ENCODE peak calls at places on chromosome 7, in ten cellular contexts. One of them, this sample, is unnamed.
A peak's percentile ranks its signal among the peaks of the same experiment; 100 is the strongest.

GRCh38 chr7:231030-231857 is 38.9 kb downstream of the FAM20C start:
- DNase-seq in GM06990: no peak
- DNase-seq in psoas muscle: no peak
- DNase-seq in kidney epithelial cell: no peak
- DNase-seq in left ventricle myocardium inferior: no peak
- DNase-seq in GM12878: no peak
- DNase-seq in lower lobe of right lung: no peak
- DNase-seq in colonic mucosa: no peak
- DNase-seq in BE2C: no peak
- DNase-seq in body of pancreas: no peak
- DNase-seq in this sample: no peak

GRCh38 chr7:35988818-35989217 is 164.2 kb upstream of the EEPD1 start:
- DNase-seq in kidney epithelial cell: no peak
- DNase-seq in left ventricle myocardium inferior: no peak
- DNase-seq in GM06990: no peak
- DNase-seq in BE2C: no peak
- DNase-seq in body of pancreas: peak; percentile 38
- DNase-seq in psoas muscle: no peak
- DNase-seq in lower lobe of right lung: no peak
- DNase-seq in colonic mucosa: no peak
- DNase-seq in GM12878: no peak
- DNase-seq in this sample: no peak

GRCh38 chr7:102101111-102101551 is 185.5 kb upstream of the SH2B2 start:
- DNase-seq in kidney epithelial cell: no peak
- DNase-seq in psoas muscle: no peak
- DNase-seq in GM06990: no peak
- DNase-seq in left ventricle myocardium inferior: no peak
- DNase-seq in colonic mucosa: no peak
- DNase-seq in lower lobe of right lung: no peak
- DNase-seq in GM12878: no peak
- DNase-seq in BE2C: no peak
- DNase-seq in body of pancreas: no peak
- DNase-seq in this sample: no peak

GRCh38 chr7:1368682-1369571 is 90.3 kb downstream of the MICALL2 start:
- DNase-seq in BE2C: peak; percentile 72
- DNase-seq in kidney epithelial cell: no peak
- DNase-seq in body of pancreas: no peak
- DNase-seq in lower lobe of right lung: no peak
- DNase-seq in colonic mucosa: no peak
- DNase-seq in GM06990: peak; percentile 39
- DNase-seq in psoas muscle: no peak
- DNase-seq in GM12878: no peak
- DNase-seq in left ventricle myocardium inferior: no peak
- DNase-seq in this sample: no peak

GRCh38 chr7:11193131-11193867 is 219.6 kb downstream of the PHF14 start:
- DNase-seq in BE2C: peak; percentile 41
- DNase-seq in kidney epithelial cell: no peak
- DNase-seq in left ventricle myocardium inferior: no peak
- DNase-seq in lower lobe of right lung: peak; percentile 52
- DNase-seq in GM12878: no peak
- DNase-seq in psoas muscle: peak; percentile 51
- DNase-seq in colonic mucosa: no peak
- DNase-seq in body of pancreas: no peak
- DNase-seq in GM06990: no peak
- DNase-seq in this sample: no peak

GRCh38 chr7:84589012-84589411 is 394.4 kb upstream of the SEMA3A start:
- DNase-seq in kidney epithelial cell: no peak
- DNase-seq in BE2C: no peak
- DNase-seq in GM12878: no peak
- DNase-seq in colonic mucosa: no peak
- DNase-seq in psoas muscle: no peak
- DNase-seq in GM06990: no peak
- DNase-seq in left ventricle myocardium inferior: no peak
- DNase-seq in lower lobe of right lung: peak; percentile 9
- DNase-seq in body of pancreas: no peak
- DNase-seq in this sample: no peak

GRCh38 chr7:45306752-45307305 is 149.2 kb downstream of the RAMP3 start:
- DNase-seq in lower lobe of right lung: no peak
- DNase-seq in colonic mucosa: no peak
- DNase-seq in GM06990: no peak
- DNase-seq in kidney epithelial cell: no peak
- DNase-seq in body of pancreas: no peak
- DNase-seq in psoas muscle: no peak
- DNase-seq in left ventricle myocardium inferior: no peak
- DNase-seq in BE2C: no peak
- DNase-seq in GM12878: no peak
- DNase-seq in this sample: no peak

GRCh38 chr7:100689230-100690135 is 4.6 kb downstream of the GIGYF1 start:
- DNase-seq in GM12878: no peak
- DNase-seq in BE2C: peak; percentile 50
- DNase-seq in psoas muscle: peak; percentile 52
- DNase-seq in GM06990: no peak
- DNase-seq in body of pancreas: no peak
- DNase-seq in left ventricle myocardium inferior: peak; percentile 17
- DNase-seq in colonic mucosa: no peak
- DNase-seq in lower lobe of right lung: no peak
- DNase-seq in kidney epithelial cell: no peak
- DNase-seq in this sample: no peak

GRCh38 chr7:81161459-81162075 is 242.7 kb upstream of the SEMA3C start:
- DNase-seq in lower lobe of right lung: no peak
- DNase-seq in BE2C: peak; percentile 76
- DNase-seq in body of pancreas: no peak
- DNase-seq in kidney epithelial cell: peak; percentile 89
- DNase-seq in psoas muscle: no peak
- DNase-seq in colonic mucosa: no peak
- DNase-seq in left ventricle myocardium inferior: no peak
- DNase-seq in GM06990: no peak
- DNase-seq in GM12878: no peak
- DNase-seq in this sample: peak; percentile 80

GRCh38 chr7:155001756-155002410 is 1.0 kb downstream of the PAXIP1 start:
- DNase-seq in GM06990: no peak
- DNase-seq in body of pancreas: no peak
- DNase-seq in colonic mucosa: no peak
- DNase-seq in BE2C: peak; percentile 27
- DNase-seq in psoas muscle: no peak
- DNase-seq in left ventricle myocardium inferior: no peak
- DNase-seq in kidney epithelial cell: no peak
- DNase-seq in GM12878: no peak
- DNase-seq in lower lobe of right lung: no peak
- DNase-seq in this sample: no peak

GRCh38 chr7:7719235-7719634 is 828 bp upstream of the RPA3 start:
- DNase-seq in colonic mucosa: peak; percentile 33
- DNase-seq in lower lobe of right lung: no peak
- DNase-seq in body of pancreas: peak; percentile 21
- DNase-seq in BE2C: peak; percentile 68
- DNase-seq in left ventricle myocardium inferior: no peak
- DNase-seq in GM12878: peak; percentile 77
- DNase-seq in GM06990: peak; percentile 59
- DNase-seq in kidney epithelial cell: peak; percentile 93
- DNase-seq in psoas muscle: no peak
- DNase-seq in this sample: peak; percentile 77

GRCh38 chr7:114853189-114853588 is 68.7 kb upstream of the MDFIC start:
- DNase-seq in GM12878: no peak
- DNase-seq in kidney epithelial cell: no peak
- DNase-seq in body of pancreas: no peak
- DNase-seq in BE2C: no peak
- DNase-seq in lower lobe of right lung: no peak
- DNase-seq in psoas muscle: no peak
- DNase-seq in left ventricle myocardium inferior: no peak
- DNase-seq in GM06990: no peak
- DNase-seq in colonic mucosa: no peak
- DNase-seq in this sample: no peak

GRCh38 chr7:37452346-37452745 is 3.7 kb upstream of the ELMO1 start:
- DNase-seq in GM12878: no peak
- DNase-seq in colonic mucosa: no peak
- DNase-seq in kidney epithelial cell: no peak
- DNase-seq in body of pancreas: no peak
- DNase-seq in lower lobe of right lung: no peak
- DNase-seq in left ventricle myocardium inferior: no peak
- DNase-seq in BE2C: no peak
- DNase-seq in GM06990: no peak
- DNase-seq in psoas muscle: no peak
- DNase-seq in this sample: no peak

GRCh38 chr7:149666360-149666905 is 107.0 kb downstream of the ZNF467 start:
- DNase-seq in BE2C: no peak
- DNase-seq in body of pancreas: no peak
- DNase-seq in colonic mucosa: no peak
- DNase-seq in GM06990: no peak
- DNase-seq in left ventricle myocardium inferior: no peak
- DNase-seq in lower lobe of right lung: no peak
- DNase-seq in GM12878: no peak
- DNase-seq in kidney epithelial cell: no peak
- DNase-seq in psoas muscle: no peak
- DNase-seq in this sample: no peak

GRCh38 chr7:132764762-132765161 is 188.5 kb upstream of the PLXNA4 start:
- DNase-seq in GM12878: no peak
- DNase-seq in colonic mucosa: no peak
- DNase-seq in lower lobe of right lung: no peak
- DNase-seq in GM06990: no peak
- DNase-seq in psoas muscle: no peak
- DNase-seq in body of pancreas: no peak
- DNase-seq in BE2C: no peak
- DNase-seq in left ventricle myocardium inferior: no peak
- DNase-seq in kidney epithelial cell: no peak
- DNase-seq in this sample: no peak

GRCh38 chr7:99472561-99473314 is at the start of gene ZNF789:
- DNase-seq in psoas muscle: peak; percentile 99
- DNase-seq in BE2C: peak; percentile 99
- DNase-seq in body of pancreas: peak; percentile 98
- DNase-seq in GM12878: peak; percentile 70
- DNase-seq in lower lobe of right lung: peak; percentile 99
- DNase-seq in left ventricle myocardium inferior: peak; percentile 99
- DNase-seq in GM06990: peak; percentile 95
- DNase-seq in colonic mucosa: peak; percentile 98
- DNase-seq in kidney epithelial cell: peak; percentile 72
- DNase-seq in this sample: peak; percentile 67
- TF ChIP-seq CTCF in psoas muscle: no peak
- TF ChIP-seq CTCF in BE2C: no peak
- TF ChIP-seq CTCF in body of pancreas: peak; percentile 5
- TF ChIP-seq CTCF in GM12878: no peak
- TF ChIP-seq CTCF in lower lobe of right lung: no peak
- TF ChIP-seq CTCF in left ventricle myocardium inferior: no peak
- TF ChIP-seq CTCF in GM06990: no peak
- TF ChIP-seq CTCF in colonic mucosa: no peak
- TF ChIP-seq CTCF in kidney epithelial cell: no peak
- TF ChIP-seq CTCF in this sample: peak; percentile 7

DNA sequence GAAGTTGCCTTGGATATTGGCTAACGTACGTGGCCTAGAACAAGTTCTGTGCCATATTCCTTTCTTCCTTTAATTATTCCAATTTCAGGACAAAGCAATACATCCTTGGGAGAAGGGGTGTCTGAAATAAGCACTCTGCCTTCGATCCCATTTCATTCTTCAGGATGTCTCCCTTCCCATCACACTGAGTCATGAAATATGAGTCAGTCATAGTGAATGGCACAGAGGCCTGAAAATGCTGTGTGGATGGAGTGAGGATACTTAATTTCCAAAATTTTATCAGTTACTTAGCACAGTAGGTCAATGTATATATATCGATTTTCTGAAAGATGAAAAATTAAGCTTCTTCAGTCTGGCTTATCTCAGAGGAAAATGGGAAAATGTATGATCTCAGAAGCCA is 19.5 kb downstream of the EVX1 start:
- DNase-seq in lower lobe of right lung: no peak
- DNase-seq in left ventricle myocardium inferior: no peak
- DNase-seq in BE2C: no peak
- DNase-seq in colonic mucosa: no peak
- DNase-seq in body of pancreas: no peak
- DNase-seq in kidney epithelial cell: no peak
- DNase-seq in GM12878: no peak
- DNase-seq in psoas muscle: no peak
- DNase-seq in GM06990: no peak
- DNase-seq in this sample: no peak
- H3K27me3 ChIP-seq in lower lobe of right lung: peaks cover 18% of the 10 kb centered on the region
- H3K27me3 ChIP-seq in left ventricle myocardium inferior: peaks cover 76% of the 10 kb centered on the region
- H3K27me3 ChIP-seq in BE2C: peaks cover 58% of the 10 kb centered on the region
- H3K27me3 ChIP-seq in colonic mucosa: no peaks in the 10 kb centered on the region
- H3K27me3 ChIP-seq in body of pancreas: no peaks in the 10 kb centered on the region
- H3K27me3 ChIP-seq in kidney epithelial cell: no peaks in the 10 kb centered on the region
- H3K27me3 ChIP-seq in GM12878: no peaks in the 10 kb centered on the region
- H3K27me3 ChIP-seq in psoas muscle: peaks cover 23% of the 10 kb centered on the region
- H3K27me3 ChIP-seq in GM06990: no peaks in the 10 kb centered on the region
- H3K27me3 ChIP-seq in this sample: peaks cover 4% of the 10 kb centered on the region

DNA sequence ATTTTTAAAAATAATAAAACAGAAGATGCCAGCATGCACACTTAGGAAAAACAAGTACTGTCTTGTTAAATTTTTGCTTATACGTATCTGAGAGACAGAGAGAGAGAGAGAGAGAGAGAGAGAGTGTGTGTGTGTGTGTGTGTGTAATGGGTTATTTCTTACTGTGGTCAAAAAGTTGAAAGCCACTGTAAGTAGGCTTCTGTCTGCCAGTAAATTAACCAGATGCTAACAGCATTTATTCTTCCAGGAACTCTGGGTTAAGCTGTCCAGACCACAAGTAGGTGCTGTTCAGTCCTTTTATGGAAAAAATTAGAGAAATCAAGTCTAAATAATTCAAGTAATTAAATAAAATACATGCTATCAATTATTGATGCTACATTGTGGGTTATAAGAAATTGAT is 39.7 kb downstream of the RNF32 start:
- DNase-seq in BE2C: no peak
- DNase-seq in left ventricle myocardium inferior: no peak
- DNase-seq in lower lobe of right lung: no peak
- DNase-seq in kidney epithelial cell: no peak
- DNase-seq in GM06990: no peak
- DNase-seq in colonic mucosa: no peak
- DNase-seq in GM12878: no peak
- DNase-seq in body of pancreas: no peak
- DNase-seq in psoas muscle: no peak
- DNase-seq in this sample: no peak
- H3K36me3 ChIP-seq in BE2C: peaks cover 7% of the 10 kb centered on the region
- H3K36me3 ChIP-seq in left ventricle myocardium inferior: peaks cover 82% of the 10 kb centered on the region
- H3K36me3 ChIP-seq in lower lobe of right lung: peaks cover 63% of the 10 kb centered on the region
- H3K36me3 ChIP-seq in kidney epithelial cell: no peaks in the 10 kb centered on the region
- H3K36me3 ChIP-seq in GM06990: peaks cover 6% of the 10 kb centered on the region
- H3K36me3 ChIP-seq in colonic mucosa: no peaks in the 10 kb centered on the region
- H3K36me3 ChIP-seq in GM12878: no peaks in the 10 kb centered on the region
- H3K36me3 ChIP-seq in body of pancreas: peaks cover 5% of the 10 kb centered on the region
- H3K36me3 ChIP-seq in psoas muscle: peaks cover 80% of the 10 kb centered on the region
- H3K36me3 ChIP-seq in this sample: peaks cover 8% of the 10 kb centered on the region

DNA sequence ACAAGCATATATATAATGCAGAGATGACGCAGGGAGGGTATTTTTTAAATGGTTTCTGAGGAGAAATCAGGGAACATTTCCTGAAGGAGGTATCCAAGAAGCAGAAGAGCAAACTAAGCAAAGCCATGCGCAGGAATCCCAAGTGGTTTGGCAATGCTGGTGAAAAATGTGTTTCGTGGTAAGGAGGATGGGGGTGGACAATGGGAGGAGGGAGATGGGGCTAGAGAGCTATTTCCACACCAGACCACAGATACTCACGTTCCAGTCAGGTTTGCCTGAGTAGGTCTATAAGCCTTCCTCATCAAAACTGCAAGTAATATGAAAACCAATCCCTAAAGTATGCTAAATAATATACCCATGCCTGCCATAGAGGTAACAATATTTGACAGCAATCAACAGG is 223.7 kb upstream of the MKLN1 start:
- DNase-seq in lower lobe of right lung: no peak
- DNase-seq in GM06990: no peak
- DNase-seq in psoas muscle: no peak
- DNase-seq in body of pancreas: no peak
- DNase-seq in left ventricle myocardium inferior: no peak
- DNase-seq in BE2C: no peak
- DNase-seq in colonic mucosa: no peak
- DNase-seq in kidney epithelial cell: no peak
- DNase-seq in GM12878: no peak
- DNase-seq in this sample: peak; percentile 62
- TF ChIP-seq CTCF in lower lobe of right lung: no peak
- TF ChIP-seq CTCF in GM06990: no peak
- TF ChIP-seq CTCF in psoas muscle: no peak
- TF ChIP-seq CTCF in body of pancreas: no peak
- TF ChIP-seq CTCF in left ventricle myocardium inferior: no peak
- TF ChIP-seq CTCF in BE2C: no peak
- TF ChIP-seq CTCF in colonic mucosa: no peak
- TF ChIP-seq CTCF in kidney epithelial cell: no peak
- TF ChIP-seq CTCF in GM12878: no peak
- TF ChIP-seq CTCF in this sample: no peak